ENCODE peak calls at places on chromosome 4, in six cellular contexts. Z is kidney, K is sigmoid colon, X is lower lobe of right lung, A is brain microvascular endothelial cell, I is IMR-90. S is an unnamed sample.

GRCh38 chr4:38071801-38072567 is 111.8 kb downstream of the PTTG2 start:
- DNase-seq in Z (no peak), K (no peak), X (peak; percentile 63), A (no peak), I (peak; percentile 44), S (no peak)

GRCh38 chr4:98794565-98795205 is 134.2 kb downstream of the EIF4E start:
- DNase-seq in Z (no peak), K (no peak), X (no peak), A (peak; percentile 75), I (peak; percentile 73), S (peak; percentile 23)

GRCh38 chr4:99144070-99144469 is at the start of gene ADH4:
- DNase-seq in Z (no peak), K (no peak), X (no peak), A (no peak), I (peak; percentile 8), S (no peak)

GRCh38 chr4:57098415-57098814 is 11.8 kb downstream of the IGFBP7 start:
- DNase-seq in Z (no peak), K (no peak), X (no peak), A (no peak), I (no peak), S (no peak)

GRCh38 chr4:127506283-127506682 is 126.5 kb upstream of the INTU start:
- DNase-seq in Z (no peak), K (no peak), X (no peak), A (no peak), I (no peak), S (no peak)

GRCh38 chr4:80948161-80948560 is 82.3 kb upstream of the BMP3 start:
- DNase-seq in Z (no peak), K (no peak), X (no peak), A (no peak), I (no peak), S (no peak)

GRCh38 chr4:30870513-30870912 is 150.3 kb downstream of the PCDH7 start:
- DNase-seq in Z (no peak), K (no peak), X (no peak), A (no peak), I (no peak), S (no peak)

GRCh38 chr4:83010111-83010521 is 507 bp downstream of the LIN54 start:
- DNase-seq in Z (no peak), K (no peak), X (no peak), A (peak; percentile 11), I (peak; percentile 46), S (no peak)

GRCh38 chr4:5957091-5957490 is 61.1 kb downstream of the C4orf50 start:
- DNase-seq in Z (peak; percentile 50), K (no peak), X (no peak), A (no peak), I (no peak), S (no peak)

GRCh38 chr4:150779707-150780106 is 197.8 kb downstream of the MAB21L2 start:
- DNase-seq in Z (no peak), K (no peak), X (no peak), A (no peak), I (no peak), S (no peak)

GRCh38 chr4:38872620-38873019 is 5.0 kb downstream of the FAM114A1 start:
- DNase-seq in Z (no peak), K (no peak), X (no peak), A (peak; percentile 51), I (peak; percentile 77), S (no peak)

GRCh38 chr4:48047421-48047844 is 30.9 kb downstream of the NIPAL1 start:
- DNase-seq in Z (no peak), K (no peak), X (no peak), A (no peak), I (no peak), S (no peak)

GRCh38 chr4:122224348-122224747 is 72.2 kb downstream of the BLTP1 start:
- DNase-seq in Z (no peak), K (no peak), X (no peak), A (peak; percentile 31), I (peak; percentile 22), S (no peak)

GRCh38 chr4:177408023-177408422 is 34.2 kb downstream of the AGA start:
- DNase-seq in Z (no peak), K (no peak), X (no peak), A (no peak), I (no peak), S (no peak)

GRCh38 chr4:99321241-99322191 is at the start of gene ADH1B:
- DNase-seq in Z (no peak), K (no peak), X (no peak), A (no peak), I (no peak), S (no peak)

GRCh38 chr4:20284990-20285389 is 33.3 kb downstream of the SLIT2 start:
- DNase-seq in Z (no peak), K (no peak), X (no peak), A (peak; percentile 85), I (peak; percentile 77), S (no peak)

GRCh38 chr4:24646777-24647460 is 62.6 kb upstream of the DHX15 start:
- DNase-seq in Z (no peak), K (no peak), X (no peak), A (no peak), I (no peak), S (no peak)

GRCh38 chr4:128718793-128719192 is 90.7 kb upstream of the JADE1 start:
- DNase-seq in Z (no peak), K (no peak), X (no peak), A (peak; percentile 28), I (peak; percentile 75), S (peak; percentile 79)

GRCh38 chr4:1511441-1512041 is 105.3 kb upstream of the NKX1-1 start:
- DNase-seq in Z (peak; percentile 59), K (no peak), X (peak; percentile 46), A (peak; percentile 49), I (peak; percentile 36), S (no peak)

GRCh38 chr4:118265312-118266144 is 87.3 kb downstream of the PRSS12 start:
- DNase-seq in Z (peak; percentile 79), K (no peak), X (peak; percentile 54), A (no peak), I (no peak), S (no peak)

GRCh38 chr4:140372607-140373327 is 679 bp upstream of the SCOC start:
- DNase-seq in Z (no peak), K (no peak), X (no peak), A (peak; percentile 19), I (peak; percentile 13), S (no peak)

GRCh38 chr4:15234101-15234500 is 193.7 kb upstream of the C1QTNF7 start:
- DNase-seq in Z (no peak), K (no peak), X (no peak), A (peak; percentile 92), I (peak; percentile 93), S (peak; percentile 40)

GRCh38 chr4:48445704-48446103 is 37.4 kb upstream of the SLC10A4 start:
- DNase-seq in Z (no peak), K (no peak), X (no peak), A (no peak), I (peak; percentile 12), S (no peak)

GRCh38 chr4:106546380-106546779 is 177.8 kb upstream of the GIMD1 start:
- DNase-seq in Z (no peak), K (no peak), X (no peak), A (no peak), I (no peak), S (no peak)

GRCh38 chr4:32661229-32661628 is 1941.1 kb downstream of the PCDH7 start:
- DNase-seq in Z (no peak), K (no peak), X (no peak), A (no peak), I (no peak), S (no peak)

GRCh38 chr4:80237992-80238391 is 28.5 kb upstream of the FGF5 start:
- DNase-seq in Z (no peak), K (no peak), X (no peak), A (peak; percentile 91), I (peak; percentile 96), S (peak; percentile 87)

GRCh38 chr4:148757171-148757570 is 315.0 kb upstream of the NR3C2 start:
- DNase-seq in Z (no peak), K (no peak), X (no peak), A (peak; percentile 0), I (peak; percentile 66), S (no peak)
- TF ChIP-seq CTCF in Z (no peak), K (no peak), X (no peak), A (no peak), I (no peak), S (no peak)

GRCh38 chr4:168540865-168541607 is 44.2 kb downstream of the PALLD start:
- DNase-seq in Z (no peak), K (no peak), X (no peak), A (no peak), I (no peak), S (no peak)
- H3K4me3 ChIP-seq in Z (no peak overlapping the region), K (no peak overlapping the region), X (no peak overlapping the region), A (no peak overlapping the region), I (no peak overlapping the region), S (no peak overlapping the region)

DNA sequence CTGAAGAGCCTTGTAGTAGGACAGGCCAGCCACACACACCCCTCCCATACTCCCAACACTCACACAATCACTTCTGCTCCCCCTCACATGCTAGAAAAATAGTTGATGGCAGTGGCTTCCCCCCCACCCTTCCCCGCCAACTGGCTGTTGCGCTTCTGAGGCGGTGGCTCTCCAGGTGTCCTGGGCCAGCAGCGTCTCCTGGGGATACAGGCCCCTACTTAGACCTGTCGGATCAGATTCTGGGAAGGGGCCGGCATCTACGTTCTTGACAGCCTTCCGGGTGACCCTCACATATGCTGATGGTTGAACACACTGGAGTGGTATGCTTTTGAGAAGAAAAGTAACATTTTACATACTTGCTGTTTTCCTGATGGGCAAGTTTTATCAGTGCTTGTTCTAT is 39.9 kb downstream of the TNIP2 start:
- DNase-seq in Z (no peak), K (peak; percentile 52), X (no peak), A (no peak), I (no peak), S (no peak)
- TF ChIP-seq CTCF in Z (no peak), K (no peak), X (no peak), A (no peak), I (no peak), S (no peak)

GRCh38 chr4:95178938-95179337 is 369.8 kb downstream of the UNC5C start:
- DNase-seq in Z (no peak), K (no peak), X (no peak), A (no peak), I (no peak), S (no peak)

GRCh38 chr4:95180531-95181315 is 368.1 kb downstream of the UNC5C start:
- DNase-seq in Z (no peak), K (no peak), X (no peak), A (no peak), I (no peak), S (no peak)

GRCh38 chr4:95183656-95184408 is 364.9 kb downstream of the UNC5C start:
- DNase-seq in Z (no peak), K (no peak), X (no peak), A (no peak), I (no peak), S (no peak)

DNA sequence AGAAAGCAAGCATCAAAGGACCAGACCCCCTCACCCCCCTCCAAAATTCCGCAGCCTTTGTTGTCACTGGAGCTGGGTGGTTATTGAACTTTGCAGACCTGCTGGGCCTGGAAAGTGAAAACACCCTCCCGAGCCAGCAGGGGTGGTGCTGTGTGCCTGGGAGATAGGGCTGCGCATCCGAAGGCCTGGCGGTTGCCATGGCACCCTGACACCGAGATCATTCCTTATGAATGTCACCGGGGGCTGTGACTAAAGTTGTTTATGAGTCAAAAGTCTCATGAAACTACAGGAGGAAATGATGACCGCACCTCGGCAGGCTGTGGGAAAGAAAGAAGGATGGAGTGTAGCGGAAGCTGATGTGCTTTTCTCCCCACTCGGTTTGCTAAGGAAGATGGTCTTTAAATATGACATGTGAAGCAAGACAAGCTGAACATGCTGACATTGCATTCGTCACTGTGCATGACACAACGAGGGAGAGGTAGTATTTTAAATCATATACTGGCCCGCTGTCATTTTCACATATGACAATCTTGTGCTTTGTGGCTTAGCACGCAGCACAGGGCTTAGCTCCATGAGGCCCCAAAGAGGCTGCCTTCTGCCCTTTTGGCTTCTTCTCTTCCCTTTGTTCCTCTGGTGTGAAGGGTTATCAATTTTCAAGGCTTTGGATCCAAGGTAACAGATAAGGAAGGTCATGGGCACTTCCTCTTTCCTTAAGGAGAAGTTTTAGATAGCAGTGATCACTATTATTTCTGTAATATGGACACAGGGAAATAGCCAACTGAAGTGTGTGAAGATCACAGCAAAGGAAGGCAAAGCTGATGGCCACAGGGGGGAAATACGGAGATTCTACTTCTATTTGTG is 367.1 kb downstream of the UNC5C start:
- DNase-seq in Z (no peak), K (no peak), X (no peak), A (peak; percentile 94), I (peak; percentile 2), S (no peak)
- H3K4me3 ChIP-seq in Z (no peak overlapping the region), K (no peak overlapping the region), X (no peak overlapping the region), A (no peak overlapping the region), I (no peak overlapping the region), S (no peak overlapping the region)